ENCODE peak calls at places on chromosomes 12 and 14, in five cellular contexts. C is left lung; X is lung; Q is transverse colon; R is naive thymus-derived CD4-positive, alpha-beta T cell. L is an unnamed sample.

GRCh38 chr12:105330938-105331804 is 680 bp downstream of the C12orf75 start:
- DNase-seq in R (peak; percentile 40), Q (peak; percentile 27), C (peak; percentile 35), X (no peak), L (peak; percentile 65)

GRCh38 chr14:104472073-104472472 is 107.5 kb upstream of the C14orf180 start:
- DNase-seq in Q (no peak), X (no peak), C (no peak), R (no peak), L (no peak)

GRCh38 chr14:37247777-37248461 is 50.2 kb downstream of the MIPOL1 start:
- DNase-seq in R (no peak), Q (no peak), X (no peak), C (no peak), L (no peak)

GRCh38 chr14:53956427-53957201 is at the start of gene BMP4:
- DNase-seq in Q (peak; percentile 77), R (no peak), X (peak; percentile 83), C (peak; percentile 88), L (peak; percentile 92)

GRCh38 chr12:32272465-32272864 is 126.9 kb upstream of the FGD4 start:
- DNase-seq in Q (no peak), X (no peak), R (no peak), C (no peak), L (no peak)

GRCh38 chr14:45610303-45610702 is 357.3 kb upstream of the MIS18BP1 start:
- DNase-seq in C (no peak), Q (no peak), R (no peak), X (no peak), L (no peak)

GRCh38 chr12:99498756-99499155 is 148.8 kb upstream of the GARIN6 start:
- DNase-seq in R (no peak), Q (no peak), C (no peak), X (no peak), L (no peak)

GRCh38 chr12:32296541-32296940 is 102.8 kb upstream of the FGD4 start:
- DNase-seq in X (no peak), C (no peak), Q (no peak), R (no peak), L (no peak)

GRCh38 chr12:120229071-120229582 is 28.2 kb upstream of the RPLP0 start:
- DNase-seq in X (no peak), C (no peak), Q (no peak), R (no peak), L (peak; percentile 63)

GRCh38 chr12:123149828-123150272 is 1.0 kb downstream of the PITPNM2 start:
- DNase-seq in Q (no peak), R (no peak), C (no peak), X (no peak), L (peak; percentile 74)

GRCh38 chr14:71235865-71236264 is 328.6 kb downstream of the PCNX1 start:
- DNase-seq in C (no peak), R (no peak), Q (no peak), X (no peak), L (no peak)

GRCh38 chr12:40854669-40855068 is 162.4 kb downstream of the CNTN1 start:
- DNase-seq in C (no peak), Q (no peak), R (no peak), X (no peak), L (no peak)

GRCh38 chr12:127926004-127926403 is 341.0 kb upstream of the TMEM132C start:
- DNase-seq in R (no peak), C (no peak), X (no peak), Q (peak; percentile 25), L (no peak)

GRCh38 chr14:54669759-54670630 is 103.1 kb downstream of the SAMD4A start:
- DNase-seq in Q (peak; percentile 52), X (no peak), C (no peak), R (no peak), L (no peak)

GRCh38 chr14:61588419-61588901 is 106.9 kb upstream of the HIF1A start:
- DNase-seq in Q (no peak), R (no peak), C (no peak), X (no peak), L (no peak)

GRCh38 chr12:76929499-76929898 is 50.7 kb upstream of the CSRP2 start:
- DNase-seq in R (no peak), X (no peak), C (no peak), Q (no peak), L (no peak)

GRCh38 chr12:252634-253033 is 10.0 kb downstream of the SLC6A13 start:
- DNase-seq in X (peak; percentile 23), Q (no peak), C (no peak), R (no peak), L (no peak)

GRCh38 chr12:50723870-50724269 is 40.0 kb upstream of the ATF1 start:
- DNase-seq in R (no peak), C (no peak), Q (no peak), X (no peak), L (no peak)

GRCh38 chr14:92958373-92959188 is 35.6 kb downstream of the CHGA start:
- DNase-seq in R (no peak), C (no peak), Q (no peak), X (no peak), L (no peak)

GRCh38 chr12:94676922-94677321 is 26.6 kb upstream of the TMCC3 start:
- DNase-seq in X (no peak), C (no peak), R (no peak), Q (no peak), L (no peak)

GRCh38 chr12:96719671-96720362 is 187.2 kb upstream of the NEDD1 start:
- DNase-seq in X (no peak), Q (peak; percentile 9), C (no peak), R (no peak), L (no peak)

GRCh38 chr14:85416771-85417170 is 113.2 kb upstream of the FLRT2 start:
- DNase-seq in C (no peak), X (no peak), Q (no peak), R (no peak), L (no peak)

GRCh38 chr12:23534196-23534595 is 415.3 kb downstream of the SOX5 start:
- DNase-seq in X (no peak), R (no peak), Q (no peak), C (no peak), L (no peak)

GRCh38 chr14:53539489-53540126 is 386.5 kb upstream of the DDHD1 start:
- DNase-seq in C (peak; percentile 65), R (no peak), X (peak; percentile 76), Q (peak; percentile 78), L (peak; percentile 82)

GRCh38 chr12:105280966-105281693 is 45.2 kb upstream of the APPL2 start:
- DNase-seq in X (no peak), Q (no peak), C (no peak), R (no peak), L (no peak)

GRCh38 chr14:25431211-25432076 is 381.5 kb upstream of the STXBP6 start:
- DNase-seq in C (no peak), R (no peak), Q (peak; percentile 19), X (no peak), L (no peak)

GRCh38 chr12:124509676-124510300 is 57.6 kb downstream of the NCOR2 start:
- DNase-seq in R (no peak), X (no peak), C (no peak), Q (peak; percentile 55), L (no peak)
- H3K4me1 ChIP-seq in R (no peaks in the 10 kb centered on the region), X (peaks cover 62% of the 10 kb centered on the region), C (peaks cover 97% of the 10 kb centered on the region), Q (peaks cover 65% of the 10 kb centered on the region), L (no peaks in the 10 kb centered on the region)

DNA sequence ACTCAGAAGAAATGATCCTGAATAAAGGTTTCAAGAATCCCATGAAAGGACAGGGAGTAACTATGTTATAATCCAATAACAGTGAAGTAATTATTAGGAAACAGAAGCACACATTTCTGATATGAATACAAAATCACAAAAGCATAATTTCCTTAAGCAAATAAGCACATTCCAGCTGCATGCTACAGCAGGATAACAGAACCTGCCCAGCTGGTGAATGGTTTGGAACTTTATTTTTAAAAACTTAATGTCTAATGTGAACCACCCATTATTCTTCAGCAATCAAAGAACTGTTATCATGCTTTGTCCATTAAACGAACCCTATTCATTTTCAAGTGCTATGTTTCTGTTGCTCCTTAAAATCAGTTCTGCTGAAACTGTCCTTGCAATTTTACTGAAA is 13.4 kb downstream of the SPTLC2 start:
- DNase-seq in R (no peak), X (no peak), C (no peak), Q (no peak), L (no peak)
- H3K4me1 ChIP-seq in R (peaks cover 8% of the 10 kb centered on the region), X (peaks cover 6% of the 10 kb centered on the region), C (peaks cover 76% of the 10 kb centered on the region), Q (peaks cover 53% of the 10 kb centered on the region), L (no peaks in the 10 kb centered on the region)

DNA sequence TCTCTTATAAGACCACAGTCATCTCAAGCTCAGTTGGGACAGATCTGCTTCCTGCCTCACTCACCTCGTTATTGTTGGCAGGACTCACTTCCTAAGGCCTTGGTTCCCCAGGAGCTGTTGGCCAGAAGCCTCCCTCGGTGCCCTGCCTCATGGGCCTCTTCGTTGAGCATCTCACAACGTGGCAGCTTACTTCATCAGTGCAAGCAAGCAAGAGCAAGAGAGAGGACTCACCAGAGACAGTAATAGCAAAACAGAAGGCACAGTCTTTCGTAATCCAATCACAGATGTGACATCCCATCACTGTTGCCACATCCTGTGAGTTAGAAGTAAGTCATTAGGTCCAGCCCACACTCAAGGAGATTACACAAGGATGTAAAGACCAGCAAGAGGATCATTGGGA is 5.1 kb upstream of the NUMB start:
- DNase-seq in Q (peak; percentile 26), R (no peak), C (peak; percentile 63), X (peak; percentile 38), L (peak; percentile 81)
- H3K4me1 ChIP-seq in Q (peaks cover 69% of the 10 kb centered on the region), R (no peaks in the 10 kb centered on the region), C (peaks cover 98% of the 10 kb centered on the region), X (peaks cover 17% of the 10 kb centered on the region), L (peaks cover 8% of the 10 kb centered on the region)

GRCh38 chr14:91398192-91398591 is 19.4 kb downstream of the CCDC88C start:
- DNase-seq in R (no peak), X (no peak), Q (no peak), C (no peak), L (no peak)
- H3K4me1 ChIP-seq in R (peaks cover 85% of the 10 kb centered on the region), X (peaks cover 24% of the 10 kb centered on the region), Q (peaks cover 73% of the 10 kb centered on the region), C (peaks cover 88% of the 10 kb centered on the region), L (no peaks in the 10 kb centered on the region)

GRCh38 chr12:6825398-6826124 is 2.6 kb upstream of the P3H3 start:
- DNase-seq in Q (peak; percentile 89), R (peak; percentile 71), X (peak; percentile 84), C (peak; percentile 83), L (peak; percentile 95)
- H3K4me1 ChIP-seq in Q (peaks cover 18% of the 10 kb centered on the region), R (peaks cover 4% of the 10 kb centered on the region), X (peaks cover 10% of the 10 kb centered on the region), C (peaks cover 50% of the 10 kb centered on the region), L (no peaks in the 10 kb centered on the region)

GRCh38 chr12:109627633-109628032 is 54.0 kb downstream of the MVK start:
- DNase-seq in C (no peak), Q (no peak), R (no peak), X (no peak), L (no peak)
- H3K4me1 ChIP-seq in C (no peaks in the 10 kb centered on the region), Q (no peaks in the 10 kb centered on the region), R (no peaks in the 10 kb centered on the region), X (no peaks in the 10 kb centered on the region), L (no peaks in the 10 kb centered on the region)

DNA sequence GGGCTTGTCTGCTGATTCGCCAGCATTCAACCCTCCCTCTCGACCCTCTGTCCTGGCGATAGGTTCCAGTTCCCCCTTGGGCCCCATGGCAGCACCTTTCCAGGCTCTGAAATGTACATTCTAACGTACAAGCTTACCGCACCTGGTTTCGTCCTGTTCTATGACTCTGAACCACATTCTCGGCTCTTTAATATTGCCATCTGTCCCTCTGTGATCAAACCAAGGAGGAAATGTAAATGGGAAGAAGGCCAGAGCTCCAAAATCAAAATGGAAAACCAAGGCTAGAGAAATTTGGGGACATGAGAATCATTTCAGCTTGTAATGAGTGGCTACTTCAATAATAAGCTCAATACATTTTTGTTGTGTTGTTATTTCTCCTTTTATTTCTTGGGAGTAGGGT is 117.2 kb downstream of the TTC7B start:
- DNase-seq in R (no peak), Q (no peak), X (no peak), C (no peak), L (no peak)
- H3K4me1 ChIP-seq in R (no peaks in the 10 kb centered on the region), Q (peaks cover 15% of the 10 kb centered on the region), X (peaks cover 14% of the 10 kb centered on the region), C (peaks cover 34% of the 10 kb centered on the region), L (no peaks in the 10 kb centered on the region)

L was measured in aorta.